ENCODE peak calls at places on chromosomes 4 and X, in nine cellular contexts. E is SK-N-SH, K is upper lobe of right lung, C is mammary epithelial cell, W is bronchial epithelial cell, I is stomach, X is cardiac fibroblast, J is left ventricle myocardium inferior, H is fibroblast of mammary gland. F is an unnamed sample.

GRCh38 chrX:22652596-22652995 is 347.2 kb upstream of the DDX53 start:
- DNase-seq in E (peak; percentile 23), K (no peak), C (no peak), W (peak; percentile 21), I (no peak), X (peak; percentile 64), J (no peak), H (peak; percentile 57), F (peak; percentile 24)

GRCh38 chr4:2935762-2936743 is 27.2 kb downstream of the NOP14 start:
- DNase-seq in E (no peak), K (peak; percentile 47), C (peak; percentile 94), W (peak; percentile 95), I (peak; percentile 27), X (peak; percentile 63), J (peak; percentile 13), H (peak; percentile 57), F (no peak)

GRCh38 chrX:5449323-5449722 is 779.3 kb downstream of the NLGN4X start:
- DNase-seq in E (no peak), K (no peak), C (no peak), W (no peak), I (no peak), X (no peak), J (no peak), H (no peak), F (no peak)

GRCh38 chr4:11368701-11369115 is 60.0 kb downstream of the HS3ST1 start:
- DNase-seq in E (no peak), K (no peak), C (no peak), W (no peak), I (no peak), X (no peak), J (no peak), H (no peak), F (no peak)

GRCh38 chr4:152937535-152938236 is 1.6 kb downstream of the FHDC1 start:
- DNase-seq in E (peak; percentile 78), K (peak; percentile 78), C (peak; percentile 58), W (no peak), I (peak; percentile 45), X (peak; percentile 47), J (peak; percentile 37), H (peak; percentile 40), F (no peak)

GRCh38 chrX:16124201-16124600 is 836 bp downstream of the GRPR start:
- DNase-seq in E (no peak), K (no peak), C (no peak), W (peak; percentile 13), I (no peak), X (no peak), J (no peak), H (no peak), F (no peak)

GRCh38 chr4:123603165-123603564 is 206.6 kb downstream of the SPRY1 start:
- DNase-seq in E (no peak), K (no peak), C (peak; percentile 67), W (peak; percentile 88), I (peak; percentile 32), X (peak; percentile 67), J (no peak), H (peak; percentile 56), F (no peak)

GRCh38 chr4:131302108-131302507 is 1847.0 kb upstream of the PCDH10 start:
- DNase-seq in E (no peak), K (no peak), C (no peak), W (no peak), I (no peak), X (no peak), J (no peak), H (no peak), F (no peak)

GRCh38 chrX:132001127-132001526 is 22.0 kb upstream of the STK26 start:
- DNase-seq in E (no peak), K (no peak), C (peak; percentile 77), W (peak; percentile 90), I (no peak), X (no peak), J (no peak), H (no peak), F (no peak)

GRCh38 chrX:139158256-139158655 is 372.3 kb upstream of the F9 start:
- DNase-seq in E (no peak), K (peak; percentile 58), C (peak; percentile 2), W (peak; percentile 13), I (peak; percentile 68), X (no peak), J (no peak), H (no peak), F (no peak)

GRCh38 chr4:56783986-56784385 is 37.5 kb downstream of the SPINK2 start:
- DNase-seq in E (no peak), K (no peak), C (no peak), W (no peak), I (no peak), X (no peak), J (no peak), H (peak; percentile 28), F (no peak)

GRCh38 chr4:148376151-148376550 is 66.1 kb downstream of the NR3C2 start:
- DNase-seq in E (peak; percentile 3), K (no peak), C (peak; percentile 62), W (peak; percentile 73), I (peak; percentile 80), X (peak; percentile 69), J (no peak), H (no peak), F (peak; percentile 2)

GRCh38 chr4:154073107-154073817 is 284.4 kb upstream of the SFRP2 start:
- DNase-seq in E (no peak), K (no peak), C (peak; percentile 90), W (peak; percentile 69), I (no peak), X (peak; percentile 88), J (no peak), H (peak; percentile 92), F (no peak)

GRCh38 chr4:147160908-147161513 is 215.3 kb upstream of the TTC29 start:
- DNase-seq in E (peak; percentile 77), K (no peak), C (peak; percentile 49), W (peak; percentile 64), I (no peak), X (peak; percentile 83), J (no peak), H (peak; percentile 67), F (peak; percentile 32)

GRCh38 chr4:83361416-83362196 is 27.0 kb upstream of the HPSE start:
- DNase-seq in E (no peak), K (no peak), C (no peak), W (no peak), I (no peak), X (no peak), J (no peak), H (no peak), F (no peak)

GRCh38 chrX:76253432-76253831 is 80.6 kb downstream of the PBDC1 start:
- DNase-seq in E (peak; percentile 24), K (no peak), C (peak; percentile 32), W (peak; percentile 34), I (peak; percentile 28), X (peak; percentile 56), J (no peak), H (peak; percentile 46), F (peak; percentile 1)

GRCh38 chr4:172997851-172998250 is 170.8 kb upstream of the GALNT7 start:
- DNase-seq in E (no peak), K (no peak), C (peak; percentile 35), W (peak; percentile 73), I (no peak), X (peak; percentile 44), J (no peak), H (no peak), F (no peak)

GRCh38 chr4:173264245-173264959 is 69.8 kb downstream of the HMGB2 start:
- DNase-seq in E (peak; percentile 36), K (no peak), C (no peak), W (no peak), I (peak; percentile 34), X (peak; percentile 65), J (peak; percentile 65), H (peak; percentile 67), F (peak; percentile 80)

GRCh38 chrX:33082371-33082770 is 129.0 kb downstream of the DMD start:
- DNase-seq in E (no peak), K (no peak), C (no peak), W (no peak), I (no peak), X (no peak), J (no peak), H (no peak), F (no peak)

DNA sequence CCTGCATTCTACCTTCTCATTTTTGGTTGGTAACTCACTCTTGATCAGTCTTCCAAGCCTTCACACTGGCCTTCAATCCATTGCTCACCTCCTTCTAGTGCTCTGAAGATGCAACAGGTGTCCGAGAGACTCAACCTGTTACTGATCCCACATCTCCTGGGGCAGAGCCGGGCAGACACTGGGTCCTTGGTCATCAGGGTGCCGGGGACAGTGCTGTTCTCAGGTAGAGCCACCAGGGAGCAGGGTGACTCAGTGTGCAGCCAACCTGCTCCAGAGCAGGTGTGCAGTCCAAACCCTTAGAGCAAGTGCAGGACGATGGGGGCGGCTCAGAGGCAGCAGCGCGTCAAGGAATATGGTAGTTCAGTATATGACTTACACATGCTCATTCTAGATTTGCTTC is 188.4 kb downstream of the DHX15 start:
- DNase-seq in E (no peak), K (no peak), C (no peak), W (no peak), I (no peak), X (no peak), J (no peak), H (no peak), F (no peak)
- TF ChIP-seq CTCF in E (no peak), K (no peak), C (no peak), W (no peak), I (no peak), X (no peak), J (no peak), H (no peak), F (no peak)

GRCh38 chr4:73998040-73999011 is at the start of gene CXCL5:
- DNase-seq in E (no peak), K (peak; percentile 78), C (no peak), W (peak; percentile 29), I (peak; percentile 44), X (peak; percentile 89), J (peak; percentile 21), H (peak; percentile 66), F (no peak)
- H3K4me3 ChIP-seq in E (no peak within 1 kb of the TSS), K (peak within 1 kb of the TSS; percentile 38), C (no peak within 1 kb of the TSS), W (peak within 1 kb of the TSS; percentile 23), I (peak within 1 kb of the TSS; percentile 40), X (peak within 1 kb of the TSS; percentile 44), J (peak within 1 kb of the TSS; percentile 56), H (peak within 1 kb of the TSS; percentile 37), F (peak within 1 kb of the TSS; percentile 39)

GRCh38 chr4:80074059-80074458 is 1.0 kb upstream of the ANTXR2 start:
- DNase-seq in E (no peak), K (no peak), C (no peak), W (no peak), I (no peak), X (no peak), J (no peak), H (no peak), F (no peak)
- TF ChIP-seq CTCF in E (no peak), K (no peak), C (no peak), W (no peak), I (no peak), X (no peak), J (no peak), H (no peak), F (no peak)

GRCh38 chrX:41785685-41786084 is 61.7 kb downstream of the GPR82 start:
- DNase-seq in E (no peak), K (no peak), C (peak; percentile 33), W (peak; percentile 81), I (no peak), X (peak; percentile 42), J (no peak), H (peak; percentile 63), F (no peak)

DNA sequence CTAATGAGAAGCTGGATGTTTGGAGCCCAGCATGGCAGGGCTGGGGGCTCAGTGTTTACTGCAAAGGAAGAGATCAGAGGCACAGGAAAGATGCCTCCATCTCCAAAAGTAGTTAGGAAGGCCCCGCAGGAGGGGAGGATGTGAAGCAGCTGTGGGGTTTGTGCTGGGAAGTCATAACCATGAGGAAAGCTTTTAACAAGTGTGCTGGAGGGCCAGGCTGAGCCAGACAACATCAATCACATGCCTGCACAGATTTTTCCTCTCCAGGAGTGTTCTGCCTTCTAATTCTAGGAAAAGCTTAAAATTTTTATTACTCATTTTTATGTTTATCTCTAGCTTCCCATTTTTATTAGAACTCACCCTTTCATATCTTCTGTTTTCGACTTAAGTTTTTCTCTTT is 65.4 kb downstream of the GPR82 start:
- DNase-seq in E (no peak), K (no peak), C (no peak), W (no peak), I (no peak), X (no peak), J (no peak), H (no peak), F (no peak)
- H3K4me3 ChIP-seq in E (no peak overlapping the region), K (no peak overlapping the region), C (no peak overlapping the region), W (no peak overlapping the region), I (no peak overlapping the region), X (no peak overlapping the region), J (no peak overlapping the region), H (no peak overlapping the region), F (no peak overlapping the region)